ENCODE peak calls at places on chromosomes 4 and X, in eight cellular contexts. N is globus pallidus; H is thoracic aorta; S is non-pigmented ciliary epithelial cell; X is NCI-H2081; Q is stimulated activated CD8-positive, alpha-beta memory T cell treated with anti-CD3 and anti-CD28 coated beads, Interleukin-7, amount 100 ng/mL, for 1 hour; W is uterus; O is upper lobe of left lung. L is an unnamed sample.

GRCh38 chrX:12867746-12868145 is 874 bp downstream of the TLR7 start:
- DNase-seq in N (no peak), H (no peak), S (no peak), X (no peak), Q (no peak), W (no peak), O (no peak), L (no peak)

GRCh38 chr4:63921561-63921960 is 487.7 kb downstream of the TECRL start:
- DNase-seq in N (no peak), H (no peak), S (no peak), X (no peak), Q (no peak), W (no peak), O (no peak), L (no peak)

GRCh38 chr4:128653514-128654420 is 155.7 kb upstream of the JADE1 start:
- DNase-seq in N (peak), H (no peak), S (no peak), X (no peak), Q (no peak), W (peak), O (no peak), L (no peak)

GRCh38 chr4:3199661-3200422 is 49.1 kb upstream of the MSANTD1 start:
- DNase-seq in N (no peak), H (no peak), S (no peak), X (no peak), Q (no peak), W (no peak), O (no peak), L (no peak)

GRCh38 chr4:10454726-10455125 is 2.5 kb downstream of the ZNF518B start:
- DNase-seq in N (no peak), H (no peak), S (no peak), X (no peak), Q (no peak), W (no peak), O (no peak), L (no peak)

GRCh38 chrX:101408530-101408836 is 461 bp downstream of the HNRNPH2 start:
- DNase-seq in N (no peak), H (no peak), S (no peak), X (no peak), Q (no peak), W (no peak), O (no peak), L (no peak)

GRCh38 chr4:15003891-15004700 is 1.8 kb downstream of the CPEB2 start:
- DNase-seq in N (no peak), H (no peak), S (no peak), X (peak), Q (peak), W (peak), O (peak), L (no peak)

GRCh38 chr4:142596121-142596520 is 250.0 kb downstream of the INPP4B start:
- DNase-seq in N (no peak), H (no peak), S (no peak), X (no peak), Q (no peak), W (no peak), O (no peak), L (no peak)

GRCh38 chrX:68594769-68595168 is 52.7 kb upstream of the STARD8 start:
- DNase-seq in N (no peak), H (no peak), S (no peak), X (no peak), Q (no peak), W (no peak), O (no peak), L (no peak)

GRCh38 chr4:105014242-105015031 is 132.2 kb upstream of the TET2 start:
- DNase-seq in N (peak), H (no peak), S (no peak), X (no peak), Q (no peak), W (no peak), O (no peak), L (no peak)

GRCh38 chr4:119394826-119395225 is 72.9 kb upstream of the FABP2 start:
- DNase-seq in N (no peak), H (no peak), S (no peak), X (no peak), Q (no peak), W (no peak), O (no peak), L (no peak)

GRCh38 chr4:47692691-47693090 is 145.2 kb downstream of the CORIN start:
- DNase-seq in N (no peak), H (no peak), S (no peak), X (peak), Q (no peak), W (no peak), O (no peak), L (no peak)

GRCh38 chr4:2041234-2042130 is 17.6 kb upstream of the NAT8L start:
- DNase-seq in N (peak), H (no peak), S (peak), X (peak), Q (peak), W (peak), O (peak), L (peak)

GRCh38 chr4:101977096-101977495 is 186.6 kb downstream of the BANK1 start:
- DNase-seq in N (no peak), H (no peak), S (peak), X (no peak), Q (no peak), W (no peak), O (peak), L (peak)

GRCh38 chrX:13090261-13091110 is 46.1 kb upstream of the FAM9C start:
- DNase-seq in N (peak), H (no peak), S (no peak), X (no peak), Q (no peak), W (no peak), O (no peak), L (no peak)

GRCh38 chrX:17933856-17934255 is 72.8 kb upstream of the RAI2 start:
- DNase-seq in N (no peak), H (no peak), S (no peak), X (no peak), Q (no peak), W (no peak), O (no peak), L (no peak)

GRCh38 chr4:92304073-92304472 is 307 bp downstream of the GRID2 start:
- DNase-seq in N (no peak), H (no peak), S (no peak), X (no peak), Q (no peak), W (no peak), O (no peak), L (no peak)

GRCh38 chr4:166091914-166092510 is 219.0 kb downstream of the TLL1 start:
- DNase-seq in N (peak), H (no peak), S (no peak), X (peak), Q (no peak), W (no peak), O (no peak), L (no peak)

GRCh38 chr4:105122334-105122733 is 24.3 kb upstream of the TET2 start:
- DNase-seq in N (no peak), H (no peak), S (no peak), X (no peak), Q (no peak), W (no peak), O (no peak), L (no peak)

GRCh38 chr4:80448056-80448455 is 112.5 kb downstream of the CFAP299 start:
- DNase-seq in N (no peak), H (no peak), S (no peak), X (no peak), Q (no peak), W (no peak), O (no peak), L (no peak)